ENCODE peak calls at places on chromosomes 1 and 21, in six cellular contexts. B, E, A, H, X and J are unnamed samples.

GRCh38 chr21:37210017-37210593 is 57.0 kb downstream of the VPS26C start:
- DNase-seq in B (no peak), E (no peak), A (no peak), H (peak; percentile 17), X (no peak), J (no peak)

GRCh38 chr1:54081306-54082270 is 28.2 kb downstream of the TCEANC2 start:
- DNase-seq in B (peak; percentile 36), E (peak; percentile 87), A (peak; percentile 30), H (peak; percentile 41), X (peak; percentile 52), J (peak; percentile 90)

GRCh38 chr21:40707271-40707670 is 139.7 kb downstream of the DSCAM start:
- DNase-seq in B (no peak), E (no peak), A (no peak), H (no peak), X (no peak), J (no peak)

GRCh38 chr1:87252406-87252805 is 76.3 kb upstream of the LMO4 start:
- DNase-seq in B (no peak), E (no peak), A (no peak), H (no peak), X (no peak), J (no peak)

GRCh38 chr1:12080773-12081556 is 17.9 kb downstream of the TNFRSF8 start:
- DNase-seq in B (no peak), E (no peak), A (no peak), H (no peak), X (no peak), J (no peak)

GRCh38 chr1:66982561-66983285 is 57.9 kb downstream of the MIER1 start:
- DNase-seq in B (no peak), E (no peak), A (no peak), H (no peak), X (no peak), J (no peak)

GRCh38 chr1:93829061-93829460 is 49.9 kb downstream of the DNTTIP2 start:
- DNase-seq in B (no peak), E (no peak), A (no peak), H (no peak), X (no peak), J (no peak)

GRCh38 chr21:35905973-35906357 is 154.4 kb downstream of the SETD4 start:
- DNase-seq in B (no peak), E (no peak), A (no peak), H (no peak), X (no peak), J (no peak)

GRCh38 chr1:115430717-115431116 is 92.7 kb upstream of the NGF start:
- DNase-seq in B (no peak), E (peak; percentile 46), A (no peak), H (no peak), X (no peak), J (no peak)

GRCh38 chr21:32332463-32332951 is 33.9 kb downstream of the MRAP start:
- DNase-seq in B (no peak), E (no peak), A (no peak), H (no peak), X (no peak), J (no peak)

GRCh38 chr1:61318319-61319125 is 236.2 kb downstream of the NFIA start:
- DNase-seq in B (no peak), E (peak; percentile 28), A (no peak), H (no peak), X (no peak), J (no peak)

GRCh38 chr1:1754051-1754815 is 24.0 kb downstream of the NADK start:
- DNase-seq in B (no peak), E (no peak), A (no peak), H (no peak), X (no peak), J (no peak)